ENCODE peak calls at places on chromosomes 1 and 21, in ten cellular contexts. One of them, this sample, is unnamed.

GRCh38 chr1:41919131-41919530 is 409 bp upstream of the HIVEP3 start:
- DNase-seq in CD4-positive, CD25-positive, alpha-beta regulatory T cell: peak; percentile 27
- DNase-seq in HL-60: no peak
- DNase-seq in dorsolateral prefrontal cortex: no peak
- DNase-seq in tibial nerve: no peak
- DNase-seq in fibroblast of mammary gland: no peak
- DNase-seq in sigmoid colon: no peak
- DNase-seq in brain microvascular endothelial cell: no peak
- DNase-seq in OCI-LY7: no peak
- DNase-seq in fibroblast of lung: no peak
- DNase-seq in this sample: no peak

GRCh38 chr1:9874959-9875635 is 35.0 kb downstream of the CTNNBIP1 start:
- DNase-seq in OCI-LY7: peak; percentile 81
- DNase-seq in fibroblast of mammary gland: peak; percentile 68
- DNase-seq in HL-60: peak; percentile 49
- DNase-seq in CD4-positive, CD25-positive, alpha-beta regulatory T cell: peak; percentile 76
- DNase-seq in brain microvascular endothelial cell: peak; percentile 34
- DNase-seq in tibial nerve: peak; percentile 34
- DNase-seq in dorsolateral prefrontal cortex: peak; percentile 77
- DNase-seq in sigmoid colon: peak; percentile 83
- DNase-seq in fibroblast of lung: peak; percentile 72
- DNase-seq in this sample: peak; percentile 77

GRCh38 chr1:115099693-115100050 is 10.4 kb upstream of the TSPAN2 start:
- DNase-seq in dorsolateral prefrontal cortex: no peak
- DNase-seq in CD4-positive, CD25-positive, alpha-beta regulatory T cell: no peak
- DNase-seq in HL-60: no peak
- DNase-seq in fibroblast of mammary gland: peak; percentile 71
- DNase-seq in OCI-LY7: no peak
- DNase-seq in brain microvascular endothelial cell: no peak
- DNase-seq in tibial nerve: no peak
- DNase-seq in fibroblast of lung: no peak
- DNase-seq in sigmoid colon: no peak
- DNase-seq in this sample: peak; percentile 61

GRCh38 chr1:118110580-118110979 is 74.4 kb downstream of the SPAG17 start:
- DNase-seq in HL-60: no peak
- DNase-seq in fibroblast of mammary gland: no peak
- DNase-seq in CD4-positive, CD25-positive, alpha-beta regulatory T cell: no peak
- DNase-seq in brain microvascular endothelial cell: no peak
- DNase-seq in dorsolateral prefrontal cortex: no peak
- DNase-seq in OCI-LY7: no peak
- DNase-seq in tibial nerve: no peak
- DNase-seq in fibroblast of lung: no peak
- DNase-seq in sigmoid colon: no peak
- DNase-seq in this sample: no peak

GRCh38 chr1:11731719-11732283 is 4.1 kb upstream of the AGTRAP start:
- DNase-seq in sigmoid colon: peak; percentile 94
- DNase-seq in brain microvascular endothelial cell: peak; percentile 48
- DNase-seq in tibial nerve: peak; percentile 71
- DNase-seq in dorsolateral prefrontal cortex: peak; percentile 86
- DNase-seq in fibroblast of mammary gland: peak; percentile 42
- DNase-seq in fibroblast of lung: peak; percentile 79
- DNase-seq in OCI-LY7: no peak
- DNase-seq in CD4-positive, CD25-positive, alpha-beta regulatory T cell: no peak
- DNase-seq in HL-60: no peak
- DNase-seq in this sample: peak; percentile 61

GRCh38 chr1:116537439-116537838 is 33.4 kb downstream of the CD58 start:
- DNase-seq in brain microvascular endothelial cell: no peak
- DNase-seq in CD4-positive, CD25-positive, alpha-beta regulatory T cell: no peak
- DNase-seq in tibial nerve: no peak
- DNase-seq in fibroblast of mammary gland: peak; percentile 86
- DNase-seq in dorsolateral prefrontal cortex: no peak
- DNase-seq in OCI-LY7: no peak
- DNase-seq in fibroblast of lung: peak; percentile 75
- DNase-seq in sigmoid colon: no peak
- DNase-seq in HL-60: peak; percentile 38
- DNase-seq in this sample: peak; percentile 11

GRCh38 chr1:91793877-91794276 is 92.1 kb downstream of the TGFBR3 start:
- DNase-seq in tibial nerve: no peak
- DNase-seq in fibroblast of lung: no peak
- DNase-seq in OCI-LY7: no peak
- DNase-seq in HL-60: no peak
- DNase-seq in sigmoid colon: no peak
- DNase-seq in CD4-positive, CD25-positive, alpha-beta regulatory T cell: no peak
- DNase-seq in brain microvascular endothelial cell: no peak
- DNase-seq in fibroblast of mammary gland: no peak
- DNase-seq in dorsolateral prefrontal cortex: no peak
- DNase-seq in this sample: no peak

GRCh38 chr1:93123141-93123783 is 44.2 kb downstream of the MTF2 start:
- DNase-seq in fibroblast of lung: peak; percentile 33
- DNase-seq in brain microvascular endothelial cell: peak; percentile 40
- DNase-seq in sigmoid colon: no peak
- DNase-seq in HL-60: no peak
- DNase-seq in dorsolateral prefrontal cortex: no peak
- DNase-seq in fibroblast of mammary gland: no peak
- DNase-seq in OCI-LY7: no peak
- DNase-seq in CD4-positive, CD25-positive, alpha-beta regulatory T cell: no peak
- DNase-seq in tibial nerve: no peak
- DNase-seq in this sample: no peak

GRCh38 chr21:39011911-39012310 is 171.3 kb downstream of the PSMG1 start:
- DNase-seq in CD4-positive, CD25-positive, alpha-beta regulatory T cell: no peak
- DNase-seq in tibial nerve: no peak
- DNase-seq in dorsolateral prefrontal cortex: no peak
- DNase-seq in sigmoid colon: no peak
- DNase-seq in fibroblast of lung: no peak
- DNase-seq in fibroblast of mammary gland: no peak
- DNase-seq in brain microvascular endothelial cell: no peak
- DNase-seq in OCI-LY7: no peak
- DNase-seq in HL-60: no peak
- DNase-seq in this sample: no peak

GRCh38 chr1:155309423-155310021 is 856 bp downstream of the FDPS start:
- DNase-seq in fibroblast of mammary gland: no peak
- DNase-seq in fibroblast of lung: no peak
- DNase-seq in CD4-positive, CD25-positive, alpha-beta regulatory T cell: no peak
- DNase-seq in sigmoid colon: no peak
- DNase-seq in dorsolateral prefrontal cortex: peak; percentile 65
- DNase-seq in tibial nerve: no peak
- DNase-seq in OCI-LY7: peak; percentile 32
- DNase-seq in HL-60: no peak
- DNase-seq in brain microvascular endothelial cell: no peak
- DNase-seq in this sample: peak; percentile 35

DNA sequence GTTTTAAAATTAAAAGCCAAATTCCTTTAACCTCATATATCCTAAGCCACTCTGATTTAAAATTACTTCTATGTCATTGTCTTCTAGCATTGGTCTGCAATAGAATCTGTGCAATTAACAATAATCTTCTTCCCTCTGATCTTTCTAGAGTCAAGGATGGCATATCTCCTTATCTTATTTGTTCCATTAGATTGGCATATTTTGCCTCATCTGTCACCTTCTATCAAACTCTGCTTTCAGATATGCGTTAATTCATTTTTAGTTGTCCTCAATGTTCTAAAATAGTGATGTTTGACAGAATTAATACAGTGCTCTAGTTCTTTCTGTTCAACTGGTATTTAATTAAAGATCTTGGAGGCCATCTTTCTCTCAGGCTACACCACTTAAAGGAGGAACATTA is 3.1 kb downstream of the NRIP1 start:
- DNase-seq in brain microvascular endothelial cell: no peak
- DNase-seq in HL-60: no peak
- DNase-seq in CD4-positive, CD25-positive, alpha-beta regulatory T cell: no peak
- DNase-seq in tibial nerve: no peak
- DNase-seq in fibroblast of mammary gland: no peak
- DNase-seq in fibroblast of lung: no peak
- DNase-seq in OCI-LY7: no peak
- DNase-seq in dorsolateral prefrontal cortex: no peak
- DNase-seq in sigmoid colon: no peak
- DNase-seq in this sample: no peak
- H3K4me3 ChIP-seq in brain microvascular endothelial cell: peak overlapping the region; percentile 71
- H3K4me3 ChIP-seq in HL-60: no peak overlapping the region
- H3K4me3 ChIP-seq in CD4-positive, CD25-positive, alpha-beta regulatory T cell: no peak overlapping the region
- H3K4me3 ChIP-seq in tibial nerve: no peak overlapping the region
- H3K4me3 ChIP-seq in fibroblast of mammary gland: no peak overlapping the region
- H3K4me3 ChIP-seq in fibroblast of lung: no peak overlapping the region
- H3K4me3 ChIP-seq in OCI-LY7: no peak overlapping the region
- H3K4me3 ChIP-seq in dorsolateral prefrontal cortex: no peak overlapping the region
- H3K4me3 ChIP-seq in sigmoid colon: no peak overlapping the region
- H3K4me3 ChIP-seq in this sample: no peak overlapping the region

GRCh38 chr21:41879190-41879998 is at the start of gene PRDM15:
- DNase-seq in dorsolateral prefrontal cortex: peak; percentile 88
- DNase-seq in brain microvascular endothelial cell: peak; percentile 65
- DNase-seq in OCI-LY7: peak; percentile 88
- DNase-seq in CD4-positive, CD25-positive, alpha-beta regulatory T cell: peak; percentile 90
- DNase-seq in sigmoid colon: peak; percentile 91
- DNase-seq in fibroblast of mammary gland: peak; percentile 76
- DNase-seq in HL-60: peak; percentile 69
- DNase-seq in fibroblast of lung: peak; percentile 87
- DNase-seq in tibial nerve: peak; percentile 66
- DNase-seq in this sample: peak; percentile 83

GRCh38 chr21:41877901-41878830 is 978 bp downstream of the PRDM15 start:
- DNase-seq in dorsolateral prefrontal cortex: no peak
- DNase-seq in CD4-positive, CD25-positive, alpha-beta regulatory T cell: peak; percentile 45
- DNase-seq in brain microvascular endothelial cell: peak; percentile 51
- DNase-seq in sigmoid colon: no peak
- DNase-seq in tibial nerve: no peak
- DNase-seq in HL-60: peak; percentile 64
- DNase-seq in fibroblast of mammary gland: peak; percentile 79
- DNase-seq in OCI-LY7: peak; percentile 88
- DNase-seq in fibroblast of lung: peak; percentile 76
- DNase-seq in this sample: peak; percentile 76

GRCh38 chr21:41878831-41879189 is 334 bp downstream of the PRDM15 start:
- DNase-seq in dorsolateral prefrontal cortex: peak; percentile 80
- DNase-seq in fibroblast of mammary gland: peak; percentile 73
- DNase-seq in sigmoid colon: peak; percentile 90
- DNase-seq in OCI-LY7: peak; percentile 91
- DNase-seq in fibroblast of lung: peak; percentile 85
- DNase-seq in CD4-positive, CD25-positive, alpha-beta regulatory T cell: peak; percentile 87
- DNase-seq in HL-60: peak; percentile 38
- DNase-seq in tibial nerve: peak; percentile 72
- DNase-seq in brain microvascular endothelial cell: peak; percentile 75
- DNase-seq in this sample: peak; percentile 84

GRCh38 chr21:41881051-41881450 is 1.9 kb upstream of the PRDM15 start:
- DNase-seq in OCI-LY7: no peak
- DNase-seq in brain microvascular endothelial cell: no peak
- DNase-seq in fibroblast of lung: no peak
- DNase-seq in dorsolateral prefrontal cortex: no peak
- DNase-seq in fibroblast of mammary gland: no peak
- DNase-seq in tibial nerve: no peak
- DNase-seq in CD4-positive, CD25-positive, alpha-beta regulatory T cell: no peak
- DNase-seq in HL-60: no peak
- DNase-seq in sigmoid colon: no peak
- DNase-seq in this sample: no peak

GRCh38 chr21:41880153-41880552 is 1.0 kb upstream of the PRDM15 start:
- DNase-seq in HL-60: no peak
- DNase-seq in tibial nerve: no peak
- DNase-seq in sigmoid colon: peak; percentile 42
- DNase-seq in CD4-positive, CD25-positive, alpha-beta regulatory T cell: no peak
- DNase-seq in fibroblast of mammary gland: no peak
- DNase-seq in OCI-LY7: no peak
- DNase-seq in fibroblast of lung: no peak
- DNase-seq in dorsolateral prefrontal cortex: no peak
- DNase-seq in brain microvascular endothelial cell: no peak
- DNase-seq in this sample: no peak
- H3K4me3 ChIP-seq in HL-60: peak overlapping the region; percentile 47
- H3K4me3 ChIP-seq in tibial nerve: peak overlapping the region; percentile 74
- H3K4me3 ChIP-seq in sigmoid colon: peak overlapping the region; percentile 97
- H3K4me3 ChIP-seq in CD4-positive, CD25-positive, alpha-beta regulatory T cell: peak overlapping the region; percentile 67
- H3K4me3 ChIP-seq in fibroblast of mammary gland: peak overlapping the region; percentile 59
- H3K4me3 ChIP-seq in OCI-LY7: peak overlapping the region; percentile 78
- H3K4me3 ChIP-seq in fibroblast of lung: no peak overlapping the region
- H3K4me3 ChIP-seq in dorsolateral prefrontal cortex: no peak overlapping the region
- H3K4me3 ChIP-seq in brain microvascular endothelial cell: no peak overlapping the region
- H3K4me3 ChIP-seq in this sample: no peak overlapping the region

GRCh38 chr1:77200806-77201205 is 18.4 kb downstream of the PIGK start:
- DNase-seq in OCI-LY7: no peak
- DNase-seq in sigmoid colon: no peak
- DNase-seq in brain microvascular endothelial cell: no peak
- DNase-seq in fibroblast of mammary gland: no peak
- DNase-seq in HL-60: no peak
- DNase-seq in dorsolateral prefrontal cortex: no peak
- DNase-seq in tibial nerve: no peak
- DNase-seq in fibroblast of lung: peak; percentile 4
- DNase-seq in CD4-positive, CD25-positive, alpha-beta regulatory T cell: no peak
- DNase-seq in this sample: no peak

GRCh38 chr1:77202746-77203145 is 16.5 kb downstream of the PIGK start:
- DNase-seq in OCI-LY7: no peak
- DNase-seq in brain microvascular endothelial cell: no peak
- DNase-seq in sigmoid colon: no peak
- DNase-seq in HL-60: no peak
- DNase-seq in fibroblast of lung: no peak
- DNase-seq in CD4-positive, CD25-positive, alpha-beta regulatory T cell: no peak
- DNase-seq in fibroblast of mammary gland: no peak
- DNase-seq in tibial nerve: no peak
- DNase-seq in dorsolateral prefrontal cortex: no peak
- DNase-seq in this sample: peak; percentile 23

GRCh38 chr1:77193951-77194350 is 25.3 kb downstream of the PIGK start:
- DNase-seq in sigmoid colon: no peak
- DNase-seq in tibial nerve: no peak
- DNase-seq in CD4-positive, CD25-positive, alpha-beta regulatory T cell: no peak
- DNase-seq in HL-60: no peak
- DNase-seq in brain microvascular endothelial cell: no peak
- DNase-seq in OCI-LY7: no peak
- DNase-seq in fibroblast of lung: no peak
- DNase-seq in fibroblast of mammary gland: no peak
- DNase-seq in dorsolateral prefrontal cortex: no peak
- DNase-seq in this sample: no peak

GRCh38 chr1:77200297-77200696 is 18.9 kb downstream of the PIGK start:
- DNase-seq in brain microvascular endothelial cell: no peak
- DNase-seq in HL-60: no peak
- DNase-seq in tibial nerve: no peak
- DNase-seq in fibroblast of mammary gland: no peak
- DNase-seq in OCI-LY7: no peak
- DNase-seq in CD4-positive, CD25-positive, alpha-beta regulatory T cell: no peak
- DNase-seq in fibroblast of lung: no peak
- DNase-seq in dorsolateral prefrontal cortex: no peak
- DNase-seq in sigmoid colon: no peak
- DNase-seq in this sample: no peak

DNA sequence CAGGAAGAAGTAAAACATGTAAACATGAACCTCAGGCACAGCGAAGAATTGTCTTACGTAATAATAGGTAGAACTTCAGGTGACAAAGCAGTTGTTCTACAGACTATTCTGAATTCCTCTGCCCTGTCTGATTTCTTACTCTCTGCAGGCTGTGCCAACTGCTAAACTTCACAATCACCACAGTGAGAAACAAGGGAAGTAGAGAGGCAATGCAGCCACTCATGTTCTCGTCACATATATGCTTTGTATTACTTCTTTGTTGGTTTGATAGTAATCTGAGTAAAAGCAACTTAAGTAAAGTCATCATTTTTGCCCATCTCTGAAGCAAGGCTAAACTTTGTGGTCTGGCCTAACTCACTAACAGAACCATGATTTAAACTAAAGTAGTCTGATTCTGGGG is 21.9 kb downstream of the PIGK start:
- DNase-seq in sigmoid colon: no peak
- DNase-seq in fibroblast of lung: no peak
- DNase-seq in OCI-LY7: no peak
- DNase-seq in tibial nerve: no peak
- DNase-seq in fibroblast of mammary gland: no peak
- DNase-seq in brain microvascular endothelial cell: no peak
- DNase-seq in CD4-positive, CD25-positive, alpha-beta regulatory T cell: no peak
- DNase-seq in HL-60: no peak
- DNase-seq in dorsolateral prefrontal cortex: no peak
- DNase-seq in this sample: no peak
- H3K4me3 ChIP-seq in sigmoid colon: no peak overlapping the region
- H3K4me3 ChIP-seq in fibroblast of lung: no peak overlapping the region
- H3K4me3 ChIP-seq in OCI-LY7: no peak overlapping the region
- H3K4me3 ChIP-seq in tibial nerve: no peak overlapping the region
- H3K4me3 ChIP-seq in fibroblast of mammary gland: no peak overlapping the region
- H3K4me3 ChIP-seq in brain microvascular endothelial cell: no peak overlapping the region
- H3K4me3 ChIP-seq in CD4-positive, CD25-positive, alpha-beta regulatory T cell: peak overlapping the region; percentile 64
- H3K4me3 ChIP-seq in HL-60: no peak overlapping the region
- H3K4me3 ChIP-seq in dorsolateral prefrontal cortex: no peak overlapping the region
- H3K4me3 ChIP-seq in this sample: no peak overlapping the region

GRCh38 chr1:74755475-74755874 is 22.5 kb downstream of the TYW3 start:
- DNase-seq in HL-60: no peak
- DNase-seq in tibial nerve: no peak
- DNase-seq in fibroblast of mammary gland: no peak
- DNase-seq in OCI-LY7: no peak
- DNase-seq in dorsolateral prefrontal cortex: no peak
- DNase-seq in brain microvascular endothelial cell: no peak
- DNase-seq in sigmoid colon: no peak
- DNase-seq in fibroblast of lung: no peak
- DNase-seq in CD4-positive, CD25-positive, alpha-beta regulatory T cell: no peak
- DNase-seq in this sample: no peak
- H3K4me3 ChIP-seq in HL-60: no peak overlapping the region
- H3K4me3 ChIP-seq in tibial nerve: no peak overlapping the region
- H3K4me3 ChIP-seq in fibroblast of mammary gland: no peak overlapping the region
- H3K4me3 ChIP-seq in OCI-LY7: no peak overlapping the region
- H3K4me3 ChIP-seq in dorsolateral prefrontal cortex: no peak overlapping the region
- H3K4me3 ChIP-seq in brain microvascular endothelial cell: no peak overlapping the region
- H3K4me3 ChIP-seq in sigmoid colon: no peak overlapping the region
- H3K4me3 ChIP-seq in fibroblast of lung: no peak overlapping the region
- H3K4me3 ChIP-seq in CD4-positive, CD25-positive, alpha-beta regulatory T cell: no peak overlapping the region
- H3K4me3 ChIP-seq in this sample: no peak overlapping the region

This sample was measured in cardiac fibroblast.